ENCODE peak calls at places on chromosomes 5 and 9, in six cellular contexts. X is fibroblast of pulmonary artery, P is fibroblast of lung, M is sigmoid colon, G is GM23248, N is cardiac muscle cell. O is an unnamed sample.
A peak's percentile ranks its signal among the peaks of the same experiment; 100 is the strongest.

GRCh38 chr5:62376064-62376463 is 27.6 kb downstream of the DIMT1 start:
- DNase-seq in P (peak; percentile 10), N (peak; percentile 3), M (no peak), X (no peak), G (peak; percentile 15), O (no peak)

GRCh38 chr9:26375448-26375847 is 517.2 kb downstream of the CAAP1 start:
- DNase-seq in G (no peak), P (no peak), M (no peak), N (no peak), X (no peak), O (no peak)

GRCh38 chr9:38144421-38144820 is 75.4 kb upstream of the SHB start:
- DNase-seq in P (no peak), X (peak; percentile 2), N (peak; percentile 8), G (peak; percentile 44), M (no peak), O (peak; percentile 26)

GRCh38 chr9:70601000-70601929 is 186.8 kb upstream of the KLF9 start:
- DNase-seq in G (peak; percentile 96), P (peak; percentile 100), X (peak; percentile 100), M (peak; percentile 99), N (peak; percentile 100), O (peak; percentile 72)

GRCh38 chr5:31553863-31554262 is 21.8 kb downstream of the C5orf22 start:
- DNase-seq in X (no peak), N (no peak), M (no peak), G (peak; percentile 23), P (no peak), O (no peak)

GRCh38 chr5:179400020-179400419 is 54.8 kb upstream of the ADAMTS2 start:
- DNase-seq in M (peak; percentile 34), G (no peak), P (no peak), X (no peak), N (no peak), O (no peak)

GRCh38 chr5:172713809-172714490 is 57.0 kb downstream of the DUSP1 start:
- DNase-seq in P (no peak), G (no peak), M (peak; percentile 68), X (no peak), N (no peak), O (no peak)

GRCh38 chr9:120522558-120522957 is 57.4 kb downstream of the CDK5RAP2 start:
- DNase-seq in M (no peak), P (no peak), N (no peak), G (no peak), X (no peak), O (no peak)

GRCh38 chr5:109485030-109485429 is 75.3 kb upstream of the PJA2 start:
- DNase-seq in M (peak; percentile 75), G (peak; percentile 11), P (peak; percentile 66), X (peak; percentile 11), N (peak; percentile 11), O (no peak)

GRCh38 chr5:36502608-36503007 is 103.8 kb upstream of the SLC1A3 start:
- DNase-seq in X (peak; percentile 84), G (peak; percentile 88), P (peak; percentile 85), M (no peak), N (peak; percentile 93), O (peak; percentile 85)

GRCh38 chr9:89768650-89769071 is 163.8 kb downstream of the GADD45G start:
- DNase-seq in N (no peak), X (no peak), G (no peak), M (no peak), P (no peak), O (no peak)

GRCh38 chr9:32426278-32426939 is 42.0 kb downstream of the ACO1 start:
- DNase-seq in G (peak; percentile 54), M (no peak), P (peak; percentile 98), X (peak; percentile 95), N (peak; percentile 94), O (peak; percentile 88)

GRCh38 chr9:69861011-69861410 is 40.4 kb downstream of the CFAP95 start:
- DNase-seq in G (no peak), X (no peak), M (no peak), P (no peak), N (no peak), O (no peak)

GRCh38 chr5:172274951-172275753 is 8.4 kb downstream of the UBTD2 start:
- DNase-seq in P (no peak), X (peak; percentile 71), N (peak; percentile 77), M (no peak), G (peak; percentile 12), O (peak; percentile 94)

GRCh38 chr5:169652057-169652456 is 15.0 kb downstream of the DOCK2 start:
- DNase-seq in P (no peak), G (no peak), N (no peak), X (no peak), M (no peak), O (no peak)

GRCh38 chr9:84939766-84940165 is 270.2 kb downstream of the NTRK2 start:
- DNase-seq in P (no peak), X (no peak), N (no peak), G (peak; percentile 41), M (no peak), O (no peak)

GRCh38 chr5:125316913-125317545 is 570.6 kb upstream of the ZNF608 start:
- DNase-seq in N (no peak), M (no peak), P (no peak), G (no peak), X (no peak), O (no peak)

GRCh38 chr9:127812009-127812408 is 9.3 kb downstream of the FPGS start:
- DNase-seq in M (no peak), N (no peak), P (no peak), X (no peak), G (no peak), O (no peak)

DNA sequence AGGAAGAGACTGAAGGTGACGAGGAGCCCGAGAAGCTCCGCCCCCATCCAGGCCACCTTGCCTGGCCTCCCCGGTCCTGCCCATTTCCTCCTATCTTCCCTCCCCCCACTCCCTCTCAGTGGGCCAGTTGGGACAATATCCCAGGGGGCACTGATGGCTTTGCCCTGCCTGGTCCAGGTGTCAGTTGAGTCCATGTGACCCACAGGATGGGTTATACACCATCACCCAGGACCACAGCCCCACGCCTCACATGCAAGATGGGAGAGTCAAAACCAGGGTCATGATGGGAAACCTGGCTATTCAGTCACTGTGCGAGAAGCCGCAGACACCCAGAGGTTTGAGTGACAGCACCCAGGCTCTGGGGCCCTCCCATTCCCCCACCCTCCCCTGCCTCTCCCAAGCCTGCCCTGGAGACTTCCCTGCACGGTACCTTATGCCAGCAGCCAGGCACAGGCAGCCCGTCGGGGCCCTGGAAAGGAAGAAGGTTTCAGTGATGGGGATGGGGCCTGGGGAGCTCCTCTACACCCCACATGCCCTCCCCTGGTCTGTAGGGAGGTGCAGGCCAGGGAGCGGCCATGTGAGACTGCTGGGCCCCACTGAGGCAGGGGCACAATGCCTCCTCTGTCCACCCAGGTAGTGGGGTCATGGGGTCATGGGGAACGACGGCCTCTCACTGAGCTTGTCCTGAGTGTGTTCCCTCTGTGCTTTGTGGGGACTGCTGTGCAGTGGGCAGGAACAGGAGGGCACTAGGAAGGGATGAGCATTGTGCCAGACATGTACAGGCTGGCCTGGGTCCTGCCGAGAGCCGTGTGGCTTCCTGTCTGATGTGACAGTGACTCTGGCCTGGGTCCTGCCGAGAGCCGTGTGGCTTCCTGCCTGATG is 6.3 kb upstream of the PHYKPL start:
- DNase-seq in X (no peak), M (no peak), P (no peak), N (no peak), G (no peak), O (no peak)
- H3K4me3 ChIP-seq in X (no peak overlapping the region), M (no peak overlapping the region), P (no peak overlapping the region), N (no peak overlapping the region), G (no peak overlapping the region), O (no peak overlapping the region)

GRCh38 chr5:58938568-58939424 is 355.9 kb downstream of the RAB3C start:
- DNase-seq in P (no peak), X (no peak), N (no peak), M (no peak), G (no peak), O (no peak)

GRCh38 chr5:58933891-58934628 is 351.2 kb downstream of the RAB3C start:
- DNase-seq in X (peak; percentile 14), P (no peak), M (no peak), N (no peak), G (no peak), O (no peak)

GRCh38 chr5:58932057-58932594 is 349.3 kb downstream of the RAB3C start:
- DNase-seq in P (no peak), M (no peak), X (no peak), G (no peak), N (no peak), O (no peak)

GRCh38 chr5:58937031-58937681 is 354.3 kb downstream of the RAB3C start:
- DNase-seq in G (no peak), P (no peak), M (no peak), N (no peak), X (no peak), O (no peak)

GRCh38 chr5:58934629-58935097 is 351.8 kb downstream of the RAB3C start:
- DNase-seq in G (peak; percentile 15), N (peak; percentile 14), P (peak; percentile 22), X (peak; percentile 8), M (no peak), O (no peak)
- H3K4me3 ChIP-seq in G (no peak overlapping the region), N (no peak overlapping the region), P (no peak overlapping the region), X (no peak overlapping the region), M (no peak overlapping the region), O (no peak overlapping the region)

GRCh38 chr5:15929616-15930303 is 249.8 kb downstream of the MARCHF11 start:
- DNase-seq in P (peak; percentile 91), M (no peak), G (peak; percentile 29), X (peak; percentile 79), N (peak; percentile 90), O (no peak)
- H3K4me3 ChIP-seq in P (no peak overlapping the region), M (no peak overlapping the region), G (no peak overlapping the region), X (peak overlapping the region; percentile 1), N (no peak overlapping the region), O (no peak overlapping the region)

GRCh38 chr5:14292766-14293165 is 149.6 kb downstream of the TRIO start:
- DNase-seq in P (no peak), N (no peak), X (no peak), G (no peak), M (no peak), O (no peak)
- H3K4me3 ChIP-seq in P (no peak overlapping the region), N (no peak overlapping the region), X (no peak overlapping the region), G (no peak overlapping the region), M (no peak overlapping the region), O (no peak overlapping the region)

O was measured in epithelial cell of proximal tubule.